ENCODE peak calls at places on chromosomes 6 and 20, in five cellular contexts. One of them, this sample, is unnamed.

GRCh38 chr20:63067266-63067635 is 60.5 kb upstream of the BHLHE23 start:
- DNase-seq in activated B cell treated with CpG ODN at 0.5 μM for 24 hours: no peak
- DNase-seq in GM20000: no peak
- DNase-seq in A549: no peak
- DNase-seq in H9: no peak
- DNase-seq in this sample: no peak

GRCh38 chr20:36167826-36168634 is 13.5 kb downstream of the EPB41L1 start:
- DNase-seq in activated B cell treated with CpG ODN at 0.5 μM for 24 hours: no peak
- DNase-seq in GM20000: no peak
- DNase-seq in A549: peak; percentile 82
- DNase-seq in H9: no peak
- DNase-seq in this sample: no peak

GRCh38 chr6:3520541-3521220 is 63.8 kb upstream of the SLC22A23 start:
- DNase-seq in activated B cell treated with CpG ODN at 0.5 μM for 24 hours: no peak
- DNase-seq in GM20000: no peak
- DNase-seq in A549: no peak
- DNase-seq in H9: no peak
- DNase-seq in this sample: no peak

GRCh38 chr20:51345601-51346101 is 196.9 kb downstream of the NFATC2 start:
- DNase-seq in activated B cell treated with CpG ODN at 0.5 μM for 24 hours: no peak
- DNase-seq in GM20000: no peak
- DNase-seq in A549: peak; percentile 60
- DNase-seq in H9: no peak
- DNase-seq in this sample: no peak

GRCh38 chr6:91276315-91276714 is 689.4 kb upstream of the MAP3K7 start:
- DNase-seq in activated B cell treated with CpG ODN at 0.5 μM for 24 hours: no peak
- DNase-seq in GM20000: peak; percentile 22
- DNase-seq in A549: peak; percentile 9
- DNase-seq in H9: no peak
- DNase-seq in this sample: no peak

GRCh38 chr6:91523511-91523910 is 936.6 kb upstream of the MAP3K7 start:
- DNase-seq in activated B cell treated with CpG ODN at 0.5 μM for 24 hours: no peak
- DNase-seq in GM20000: no peak
- DNase-seq in A549: no peak
- DNase-seq in H9: no peak
- DNase-seq in this sample: no peak

GRCh38 chr6:154292855-154293519 is 63.6 kb downstream of the IPCEF1 start:
- DNase-seq in activated B cell treated with CpG ODN at 0.5 μM for 24 hours: no peak
- DNase-seq in GM20000: no peak
- DNase-seq in A549: peak; percentile 42
- DNase-seq in H9: no peak
- DNase-seq in this sample: no peak

GRCh38 chr20:59976196-59976847 is 18.1 kb downstream of the CDH26 start:
- DNase-seq in activated B cell treated with CpG ODN at 0.5 μM for 24 hours: no peak
- DNase-seq in GM20000: no peak
- DNase-seq in A549: no peak
- DNase-seq in H9: no peak
- DNase-seq in this sample: no peak

GRCh38 chr6:144152334-144152900 is 2.1 kb downstream of the STX11 start:
- DNase-seq in activated B cell treated with CpG ODN at 0.5 μM for 24 hours: no peak
- DNase-seq in GM20000: no peak
- DNase-seq in A549: no peak
- DNase-seq in H9: no peak
- DNase-seq in this sample: no peak

GRCh38 chr6:2684766-2685754 is 65.7 kb downstream of the MYLK4 start:
- DNase-seq in activated B cell treated with CpG ODN at 0.5 μM for 24 hours: no peak
- DNase-seq in GM20000: no peak
- DNase-seq in A549: no peak
- DNase-seq in H9: no peak
- DNase-seq in this sample: no peak

GRCh38 chr6:47126647-47127339 is 84.7 kb upstream of the ADGRF1 start:
- DNase-seq in activated B cell treated with CpG ODN at 0.5 μM for 24 hours: no peak
- DNase-seq in GM20000: no peak
- DNase-seq in A549: no peak
- DNase-seq in H9: no peak
- DNase-seq in this sample: no peak

GRCh38 chr6:153801917-153802316 is 237.1 kb upstream of the OPRM1 start:
- DNase-seq in activated B cell treated with CpG ODN at 0.5 μM for 24 hours: no peak
- DNase-seq in GM20000: no peak
- DNase-seq in A549: no peak
- DNase-seq in H9: no peak
- DNase-seq in this sample: no peak

GRCh38 chr6:106475280-106475679 is 114.8 kb downstream of the CRYBG1 start:
- DNase-seq in activated B cell treated with CpG ODN at 0.5 μM for 24 hours: no peak
- DNase-seq in GM20000: no peak
- DNase-seq in A549: no peak
- DNase-seq in H9: no peak
- DNase-seq in this sample: no peak

GRCh38 chr20:45450097-45450818 is 19.3 kb upstream of the WFDC2 start:
- DNase-seq in activated B cell treated with CpG ODN at 0.5 μM for 24 hours: no peak
- DNase-seq in GM20000: peak; percentile 45
- DNase-seq in A549: peak; percentile 56
- DNase-seq in H9: peak; percentile 47
- DNase-seq in this sample: no peak

GRCh38 chr6:168452685-168453377 is 11.8 kb downstream of the SMOC2 start:
- DNase-seq in activated B cell treated with CpG ODN at 0.5 μM for 24 hours: no peak
- DNase-seq in GM20000: no peak
- DNase-seq in A549: no peak
- DNase-seq in H9: no peak
- DNase-seq in this sample: no peak

GRCh38 chr6:48449002-48449401 is 338.0 kb upstream of the PTCHD4 start:
- DNase-seq in activated B cell treated with CpG ODN at 0.5 μM for 24 hours: no peak
- DNase-seq in GM20000: no peak
- DNase-seq in A549: peak; percentile 7
- DNase-seq in H9: no peak
- DNase-seq in this sample: no peak

GRCh38 chr20:21936720-21937380 is 231.4 kb downstream of the PAX1 start:
- DNase-seq in activated B cell treated with CpG ODN at 0.5 μM for 24 hours: no peak
- DNase-seq in GM20000: no peak
- DNase-seq in A549: no peak
- DNase-seq in H9: peak; percentile 43
- DNase-seq in this sample: no peak

GRCh38 chr6:35539223-35539622 is 26.5 kb upstream of the TULP1 start:
- DNase-seq in activated B cell treated with CpG ODN at 0.5 μM for 24 hours: no peak
- DNase-seq in GM20000: no peak
- DNase-seq in A549: no peak
- DNase-seq in H9: no peak
- DNase-seq in this sample: no peak

GRCh38 chr6:44898296-44898930 is 429.7 kb upstream of the RUNX2 start:
- DNase-seq in activated B cell treated with CpG ODN at 0.5 μM for 24 hours: no peak
- DNase-seq in GM20000: no peak
- DNase-seq in A549: no peak
- DNase-seq in H9: no peak
- DNase-seq in this sample: no peak

GRCh38 chr20:6180531-6180930 is 57.7 kb upstream of the FERMT1 start:
- DNase-seq in activated B cell treated with CpG ODN at 0.5 μM for 24 hours: no peak
- DNase-seq in GM20000: no peak
- DNase-seq in A549: no peak
- DNase-seq in H9: no peak
- DNase-seq in this sample: no peak

GRCh38 chr6:151805286-151805840 is 2.1 kb upstream of the ESR1 start:
- DNase-seq in activated B cell treated with CpG ODN at 0.5 μM for 24 hours: no peak
- DNase-seq in GM20000: no peak
- DNase-seq in A549: no peak
- DNase-seq in H9: peak; percentile 29
- DNase-seq in this sample: no peak

GRCh38 chr20:22931653-22932052 is 103.5 kb upstream of the SSTR4 start:
- DNase-seq in activated B cell treated with CpG ODN at 0.5 μM for 24 hours: no peak
- DNase-seq in GM20000: no peak
- DNase-seq in A549: no peak
- DNase-seq in H9: no peak
- DNase-seq in this sample: no peak

DNA sequence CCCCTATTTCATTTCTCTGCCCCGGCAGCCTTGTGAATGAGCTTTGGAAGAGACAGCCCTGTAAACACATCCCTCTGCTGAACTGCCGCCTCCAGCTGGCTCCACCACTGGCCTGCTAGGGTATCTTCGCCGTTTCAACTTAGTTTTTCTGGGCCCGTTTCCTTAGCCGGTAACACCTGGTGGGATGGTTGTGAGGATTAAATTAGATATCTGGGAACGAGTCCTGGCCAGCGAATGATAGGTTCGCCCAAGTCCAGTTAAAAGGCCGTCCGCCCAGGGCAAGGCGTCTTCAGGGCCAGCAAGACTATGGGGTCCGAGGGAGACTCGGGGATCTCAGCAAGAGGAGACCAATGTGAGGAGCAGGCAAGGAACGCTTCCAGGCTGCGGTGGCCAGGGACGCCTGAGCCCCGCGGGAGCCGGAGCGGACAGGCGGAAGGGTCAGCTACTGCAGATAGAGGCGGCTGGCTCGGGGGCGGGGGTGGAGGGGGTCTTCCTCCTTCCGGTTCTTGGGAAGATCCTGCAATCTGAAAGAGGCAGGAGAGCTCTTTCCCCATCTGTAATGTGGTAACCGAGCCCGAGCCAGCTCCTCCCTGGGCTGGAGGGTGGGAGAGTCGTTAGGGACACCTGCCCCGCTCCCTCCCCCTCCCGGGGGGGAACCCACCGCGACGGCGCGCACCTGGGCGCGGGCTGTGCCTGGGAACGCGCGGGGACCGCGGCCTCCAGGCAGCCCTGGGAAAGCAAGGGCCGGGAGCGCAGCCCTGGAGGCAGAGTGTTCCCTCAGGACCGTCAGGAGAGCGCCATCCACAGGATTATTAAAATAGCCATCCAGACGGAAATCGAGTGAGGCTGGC is 4.5 kb upstream of the PTCRA start:
- DNase-seq in activated B cell treated with CpG ODN at 0.5 μM for 24 hours: no peak
- DNase-seq in GM20000: no peak
- DNase-seq in A549: no peak
- DNase-seq in H9: peak; percentile 89
- DNase-seq in this sample: no peak
- TF ChIP-seq CTCF in activated B cell treated with CpG ODN at 0.5 μM for 24 hours: no peak
- TF ChIP-seq CTCF in GM20000: no peak
- TF ChIP-seq CTCF in A549: no peak
- TF ChIP-seq CTCF in H9: peak; percentile 57
- TF ChIP-seq CTCF in this sample: no peak

GRCh38 chr6:99822741-99823512 is 171.1 kb downstream of the MCHR2 start:
- DNase-seq in activated B cell treated with CpG ODN at 0.5 μM for 24 hours: no peak
- DNase-seq in GM20000: peak; percentile 47
- DNase-seq in A549: peak; percentile 55
- DNase-seq in H9: no peak
- DNase-seq in this sample: no peak
- TF ChIP-seq CTCF in activated B cell treated with CpG ODN at 0.5 μM for 24 hours: no peak
- TF ChIP-seq CTCF in GM20000: no peak
- TF ChIP-seq CTCF in A549: peak; percentile 41
- TF ChIP-seq CTCF in H9: peak; percentile 40
- TF ChIP-seq CTCF in this sample: no peak

GRCh38 chr6:41371461-41371991 is 36.1 kb downstream of the NCR2 start:
- DNase-seq in activated B cell treated with CpG ODN at 0.5 μM for 24 hours: peak; percentile 31
- DNase-seq in GM20000: no peak
- DNase-seq in A549: no peak
- DNase-seq in H9: peak; percentile 73
- DNase-seq in this sample: no peak
- TF ChIP-seq CTCF in activated B cell treated with CpG ODN at 0.5 μM for 24 hours: no peak
- TF ChIP-seq CTCF in GM20000: no peak
- TF ChIP-seq CTCF in A549: no peak
- TF ChIP-seq CTCF in H9: peak; percentile 54
- TF ChIP-seq CTCF in this sample: no peak

GRCh38 chr6:30493643-30494250 is 4.4 kb downstream of the HLA-E start:
- DNase-seq in activated B cell treated with CpG ODN at 0.5 μM for 24 hours: no peak
- DNase-seq in GM20000: no peak
- DNase-seq in A549: no peak
- DNase-seq in H9: peak; percentile 78
- DNase-seq in this sample: no peak
- TF ChIP-seq CTCF in activated B cell treated with CpG ODN at 0.5 μM for 24 hours: no peak
- TF ChIP-seq CTCF in GM20000: peak; percentile 22
- TF ChIP-seq CTCF in A549: no peak
- TF ChIP-seq CTCF in H9: peak; percentile 73
- TF ChIP-seq CTCF in this sample: peak; percentile 53

GRCh38 chr6:166705070-166705469 is 78.0 kb upstream of the RPS6KA2 start:
- DNase-seq in activated B cell treated with CpG ODN at 0.5 μM for 24 hours: no peak
- DNase-seq in GM20000: no peak
- DNase-seq in A549: no peak
- DNase-seq in H9: no peak
- DNase-seq in this sample: no peak

GRCh38 chr6:166704171-166704570 is 77.1 kb upstream of the RPS6KA2 start:
- DNase-seq in activated B cell treated with CpG ODN at 0.5 μM for 24 hours: no peak
- DNase-seq in GM20000: no peak
- DNase-seq in A549: no peak
- DNase-seq in H9: no peak
- DNase-seq in this sample: no peak

GRCh38 chr6:166708466-166708865 is 81.4 kb upstream of the RPS6KA2 start:
- DNase-seq in activated B cell treated with CpG ODN at 0.5 μM for 24 hours: no peak
- DNase-seq in GM20000: no peak
- DNase-seq in A549: no peak
- DNase-seq in H9: no peak
- DNase-seq in this sample: no peak

GRCh38 chr6:166710084-166710483 is 83.0 kb upstream of the RPS6KA2 start:
- DNase-seq in activated B cell treated with CpG ODN at 0.5 μM for 24 hours: no peak
- DNase-seq in GM20000: no peak
- DNase-seq in A549: no peak
- DNase-seq in H9: no peak
- DNase-seq in this sample: no peak

DNA sequence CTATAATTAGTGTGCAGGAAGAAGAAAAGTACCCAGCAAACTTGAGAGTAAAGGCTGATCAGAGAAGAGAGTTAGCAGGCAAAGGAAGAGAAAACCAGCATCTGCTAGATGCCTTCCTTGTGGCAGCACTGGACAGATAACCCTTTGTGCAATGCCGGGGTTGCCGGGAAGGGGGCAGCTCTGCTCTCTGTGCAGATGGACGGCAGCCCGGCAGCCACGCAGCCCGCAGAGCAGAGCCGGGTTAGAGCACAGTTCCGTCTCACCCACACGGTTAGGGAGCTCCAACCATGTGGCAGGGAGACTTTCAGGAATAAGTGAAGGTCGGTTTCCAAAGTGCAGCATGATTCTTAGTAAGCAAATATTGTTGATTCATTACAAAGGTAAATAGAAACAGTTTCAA is 80.0 kb upstream of the RPS6KA2 start:
- DNase-seq in activated B cell treated with CpG ODN at 0.5 μM for 24 hours: no peak
- DNase-seq in GM20000: peak; percentile 50
- DNase-seq in A549: peak; percentile 35
- DNase-seq in H9: peak; percentile 82
- DNase-seq in this sample: no peak
- TF ChIP-seq CTCF in activated B cell treated with CpG ODN at 0.5 μM for 24 hours: no peak
- TF ChIP-seq CTCF in GM20000: peak; percentile 64
- TF ChIP-seq CTCF in A549: no peak
- TF ChIP-seq CTCF in H9: peak; percentile 79
- TF ChIP-seq CTCF in this sample: peak; percentile 11

GRCh38 chr6:38339914-38340313 is 299.8 kb downstream of the BTBD9 start:
- DNase-seq in activated B cell treated with CpG ODN at 0.5 μM for 24 hours: no peak
- DNase-seq in GM20000: no peak
- DNase-seq in A549: no peak
- DNase-seq in H9: no peak
- DNase-seq in this sample: no peak

GRCh38 chr6:38341501-38341900 is 298.2 kb downstream of the BTBD9 start:
- DNase-seq in activated B cell treated with CpG ODN at 0.5 μM for 24 hours: no peak
- DNase-seq in GM20000: no peak
- DNase-seq in A549: no peak
- DNase-seq in H9: no peak
- DNase-seq in this sample: no peak

GRCh38 chr6:38336922-38337321 is 302.8 kb downstream of the BTBD9 start:
- DNase-seq in activated B cell treated with CpG ODN at 0.5 μM for 24 hours: no peak
- DNase-seq in GM20000: no peak
- DNase-seq in A549: no peak
- DNase-seq in H9: no peak
- DNase-seq in this sample: no peak

GRCh38 chr6:38337819-38338465 is 301.8 kb downstream of the BTBD9 start:
- DNase-seq in activated B cell treated with CpG ODN at 0.5 μM for 24 hours: no peak
- DNase-seq in GM20000: no peak
- DNase-seq in A549: peak; percentile 60
- DNase-seq in H9: no peak
- DNase-seq in this sample: no peak
- TF ChIP-seq CTCF in activated B cell treated with CpG ODN at 0.5 μM for 24 hours: no peak
- TF ChIP-seq CTCF in GM20000: no peak
- TF ChIP-seq CTCF in A549: no peak
- TF ChIP-seq CTCF in H9: no peak
- TF ChIP-seq CTCF in this sample: no peak